ENCODE peak calls at places on chromosome 6, in nine cellular contexts. Q, H, L, D, A, B, V, S and U are unnamed samples.
A peak's percentile ranks its signal among the peaks of the same experiment; 100 is the strongest.

GRCh38 chr6:159826968-159827647 is 27.0 kb downstream of the PNLDC1 start:
- DNase-seq in Q (no peak), H (no peak), L (no peak), D (no peak), A (no peak), B (no peak), V (no peak), S (no peak), U (no peak)

GRCh38 chr6:84197708-84198107 is 29.7 kb downstream of the CEP162 start:
- DNase-seq in Q (no peak), H (no peak), L (no peak), D (no peak), A (no peak), B (no peak), V (no peak), S (no peak), U (no peak)

GRCh38 chr6:12174878-12175277 is 115.3 kb upstream of the EDN1 start:
- DNase-seq in Q (no peak), H (no peak), L (no peak), D (no peak), A (no peak), B (peak; percentile 58), V (no peak), S (no peak), U (no peak)

GRCh38 chr6:19303381-19303780 is 533.8 kb upstream of the ID4 start:
- DNase-seq in Q (no peak), H (no peak), L (no peak), D (no peak), A (no peak), B (peak; percentile 16), V (no peak), S (peak; percentile 35), U (no peak)

GRCh38 chr6:3350252-3350826 is 91.6 kb downstream of the PSMG4 start:
- DNase-seq in Q (no peak), H (no peak), L (no peak), D (no peak), A (no peak), B (no peak), V (no peak), S (no peak), U (no peak)

GRCh38 chr6:161274488-161274858 is 612 bp upstream of the AGPAT4 start:
- DNase-seq in Q (no peak), H (no peak), L (no peak), D (no peak), A (no peak), B (no peak), V (peak; percentile 35), S (no peak), U (no peak)

GRCh38 chr6:82785206-82785605 is 280.4 kb downstream of the UBE3D start:
- DNase-seq in Q (no peak), H (no peak), L (no peak), D (no peak), A (no peak), B (no peak), V (no peak), S (no peak), U (no peak)

GRCh38 chr6:85561750-85562357 is 31.8 kb downstream of the SNX14 start:
- DNase-seq in Q (no peak), H (no peak), L (no peak), D (no peak), A (no peak), B (peak; percentile 80), V (no peak), S (no peak), U (no peak)

GRCh38 chr6:81088133-81088532 is 664.3 kb downstream of the TENT5A start:
- DNase-seq in Q (no peak), H (no peak), L (no peak), D (no peak), A (no peak), B (no peak), V (no peak), S (no peak), U (no peak)

GRCh38 chr6:107869871-107870270 is 45.8 kb upstream of the SCML4 start:
- DNase-seq in Q (no peak), H (no peak), L (no peak), D (no peak), A (no peak), B (no peak), V (no peak), S (no peak), U (no peak)

GRCh38 chr6:111358454-111358853 is 124.6 kb downstream of the REV3L start:
- DNase-seq in Q (no peak), H (no peak), L (no peak), D (no peak), A (no peak), B (peak; percentile 5), V (no peak), S (no peak), U (no peak)

GRCh38 chr6:42929928-42930360 is 664 bp downstream of the CNPY3 start:
- DNase-seq in Q (no peak), H (peak; percentile 17), L (peak; percentile 1), D (peak; percentile 68), A (peak; percentile 36), B (peak; percentile 87), V (peak; percentile 78), S (no peak), U (no peak)

GRCh38 chr6:9039258-9039657 is 603.9 kb upstream of the SLC35B3 start:
- DNase-seq in Q (no peak), H (no peak), L (no peak), D (no peak), A (no peak), B (no peak), V (no peak), S (no peak), U (no peak)

GRCh38 chr6:41119508-41119907 is 34.6 kb downstream of the TREML1 start:
- DNase-seq in Q (no peak), H (no peak), L (no peak), D (no peak), A (no peak), B (no peak), V (no peak), S (no peak), U (no peak)

GRCh38 chr6:34317882-34318491 is 69.2 kb upstream of the SMIM29 start:
- DNase-seq in Q (no peak), H (no peak), L (no peak), D (no peak), A (no peak), B (peak; percentile 38), V (no peak), S (no peak), U (no peak)

GRCh38 chr6:151747890-151748289 is 59.6 kb upstream of the ESR1 start:
- DNase-seq in Q (no peak), H (no peak), L (no peak), D (no peak), A (no peak), B (peak; percentile 37), V (no peak), S (no peak), U (no peak)

GRCh38 chr6:95547043-95547442 is 30.3 kb upstream of the MANEA start:
- DNase-seq in Q (no peak), H (no peak), L (no peak), D (no peak), A (no peak), B (no peak), V (no peak), S (no peak), U (no peak)
- H3K4me1 ChIP-seq in Q (no peaks in the 10 kb centered on the region), H (peaks cover 3% of the 10 kb centered on the region), L (no peaks in the 10 kb centered on the region), D (no peaks in the 10 kb centered on the region), A (no peaks in the 10 kb centered on the region), B (no peaks in the 10 kb centered on the region), V (no peaks in the 10 kb centered on the region), S (no peaks in the 10 kb centered on the region), U (no peaks in the 10 kb centered on the region)

GRCh38 chr6:44740566-44741120 is 353.1 kb downstream of the CDC5L start:
- DNase-seq in Q (no peak), H (no peak), L (no peak), D (no peak), A (no peak), B (no peak), V (no peak), S (no peak), U (no peak)
- H3K4me1 ChIP-seq in Q (no peaks in the 10 kb centered on the region), H (no peaks in the 10 kb centered on the region), L (no peaks in the 10 kb centered on the region), D (peaks cover 4% of the 10 kb centered on the region), A (no peaks in the 10 kb centered on the region), B (peaks cover 5% of the 10 kb centered on the region), V (no peaks in the 10 kb centered on the region), S (no peaks in the 10 kb centered on the region), U (no peaks in the 10 kb centered on the region)

DNA sequence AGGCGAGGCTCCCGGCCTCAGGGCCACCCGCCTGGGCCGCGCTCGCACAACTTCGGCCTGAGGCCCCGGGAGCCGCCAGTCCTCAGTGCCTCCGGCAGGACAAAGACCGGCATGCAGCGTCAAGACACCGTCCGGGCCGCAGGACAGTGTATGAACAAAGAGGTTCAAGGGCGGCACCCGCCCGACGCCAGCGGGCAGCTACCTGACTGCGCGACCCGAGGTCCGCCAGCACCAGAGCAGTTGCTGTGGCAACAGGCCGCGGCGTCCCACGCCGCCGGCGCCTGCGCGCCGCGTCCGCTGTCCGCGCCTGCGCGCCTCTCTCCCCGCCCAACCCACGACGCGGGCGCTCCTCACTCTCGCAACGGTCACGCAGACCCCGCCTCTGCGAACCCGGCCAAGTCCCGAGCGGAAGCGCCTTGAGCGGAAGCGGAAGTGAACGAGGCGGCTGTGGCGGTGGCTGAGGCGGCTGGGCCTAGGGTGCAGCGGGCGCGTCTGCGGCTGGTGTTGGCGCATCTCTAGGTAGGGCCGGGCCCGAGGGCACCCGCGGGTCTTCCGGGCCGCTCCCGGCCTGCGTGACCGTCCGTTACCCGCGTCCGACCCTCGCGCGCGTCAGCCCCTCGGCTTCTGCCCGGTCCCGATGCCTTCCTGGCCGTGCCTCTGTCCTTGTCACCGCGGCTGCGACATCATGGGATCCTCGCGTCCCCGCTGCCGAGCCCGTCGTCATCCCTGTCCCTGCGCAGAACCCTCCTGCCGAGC is at the start of gene FAM120B:
- DNase-seq in Q (peak; percentile 94), H (peak; percentile 97), L (peak; percentile 77), D (peak; percentile 95), A (peak; percentile 88), B (peak; percentile 99), V (peak; percentile 97), S (peak; percentile 97), U (peak; percentile 97)
- H3K4me1 ChIP-seq in Q (peaks cover 28% of the 10 kb centered on the region), H (peaks cover 29% of the 10 kb centered on the region), L (peaks cover 26% of the 10 kb centered on the region), D (peaks cover 5% of the 10 kb centered on the region), A (peaks cover 15% of the 10 kb centered on the region), B (peaks cover 22% of the 10 kb centered on the region), V (peaks cover 40% of the 10 kb centered on the region), S (peaks cover 30% of the 10 kb centered on the region), U (peaks cover 40% of the 10 kb centered on the region)

GRCh38 chr6:52519618-52520017 is 57.2 kb downstream of the TRAM2 start:
- DNase-seq in Q (no peak), H (no peak), L (no peak), D (no peak), A (no peak), B (peak; percentile 47), V (no peak), S (no peak), U (no peak)

GRCh38 chr6:52516943-52517342 is 59.9 kb downstream of the TRAM2 start:
- DNase-seq in Q (no peak), H (no peak), L (no peak), D (no peak), A (no peak), B (no peak), V (no peak), S (no peak), U (no peak)

GRCh38 chr6:52516269-52516668 is 60.6 kb downstream of the TRAM2 start:
- DNase-seq in Q (no peak), H (no peak), L (no peak), D (no peak), A (no peak), B (peak; percentile 30), V (peak; percentile 30), S (no peak), U (no peak)

GRCh38 chr6:52517502-52518278 is 59.2 kb downstream of the TRAM2 start:
- DNase-seq in Q (no peak), H (peak; percentile 90), L (peak; percentile 75), D (no peak), A (peak; percentile 71), B (peak; percentile 99), V (no peak), S (peak; percentile 50), U (no peak)

GRCh38 chr6:52518279-52518944 is 58.4 kb downstream of the TRAM2 start:
- DNase-seq in Q (no peak), H (no peak), L (no peak), D (no peak), A (no peak), B (peak; percentile 54), V (no peak), S (no peak), U (no peak)
- H3K4me1 ChIP-seq in Q (no peaks in the 10 kb centered on the region), H (peaks cover 47% of the 10 kb centered on the region), L (peaks cover 61% of the 10 kb centered on the region), D (peaks cover 26% of the 10 kb centered on the region), A (peaks cover 46% of the 10 kb centered on the region), B (peaks cover 95% of the 10 kb centered on the region), V (no peaks in the 10 kb centered on the region), S (peaks cover 17% of the 10 kb centered on the region), U (no peaks in the 10 kb centered on the region)